ENCODE peak calls at places on chromosomes 4 and X, in four cellular contexts. S, Z, P and Y are unnamed samples.

GRCh38 chrX:112668476-112669404 is 11.0 kb downstream of the LHFPL1 start:
- DNase-seq in S (no peak), Z (no peak), P (no peak), Y (no peak)

GRCh38 chr4:147244786-147245185 is 236.1 kb upstream of the EDNRA start:
- DNase-seq in S (no peak), Z (no peak), P (no peak), Y (no peak)

GRCh38 chrX:77901506-77901905 is 2.2 kb downstream of the COX7B start:
- DNase-seq in S (no peak), Z (no peak), P (no peak), Y (no peak)

GRCh38 chr4:73822812-73823480 is 13.5 kb upstream of the CXCL6 start:
- DNase-seq in S (no peak), Z (no peak), P (no peak), Y (no peak)

GRCh38 chrX:107747596-107748161 is 27.9 kb downstream of the TSC22D3 start:
- DNase-seq in S (no peak), Z (no peak), P (no peak), Y (no peak)

GRCh38 chr4:154329268-154329858 is 162.2 kb downstream of the DCHS2 start:
- DNase-seq in S (no peak), Z (peak; percentile 3), P (no peak), Y (no peak)

GRCh38 chr4:79402452-79402851 is 5.6 kb downstream of the GK2 start:
- DNase-seq in S (no peak), Z (no peak), P (no peak), Y (no peak)

GRCh38 chr4:88107406-88108107 is 50.9 kb downstream of the ABCG2 start:
- DNase-seq in S (no peak), Z (peak; percentile 99), P (peak; percentile 22), Y (peak; percentile 10)

GRCh38 chr4:56575820-56576429 is 70.3 kb downstream of the ARL9 start:
- DNase-seq in S (peak; percentile 36), Z (peak; percentile 8), P (no peak), Y (peak; percentile 10)

GRCh38 chr4:153438916-153439756 is 27.0 kb upstream of the TMEM131L start:
- DNase-seq in S (no peak), Z (no peak), P (no peak), Y (no peak)

GRCh38 chr4:3449047-3449573 is 7.3 kb downstream of the HGFAC start:
- DNase-seq in S (no peak), Z (no peak), P (no peak), Y (no peak)

GRCh38 chr4:6526696-6527095 is 48.3 kb upstream of the MAN2B2 start:
- DNase-seq in S (no peak), Z (no peak), P (no peak), Y (no peak)

GRCh38 chrX:97844161-97844560 is 960.5 kb downstream of the RPA4 start:
- DNase-seq in S (no peak), Z (no peak), P (no peak), Y (no peak)

GRCh38 chrX:15468036-15468435 is 25.1 kb downstream of the PIR start:
- DNase-seq in S (no peak), Z (no peak), P (no peak), Y (peak; percentile 38)

GRCh38 chr4:118968813-118969212 is 80.2 kb downstream of the SYNPO2 start:
- DNase-seq in S (no peak), Z (no peak), P (no peak), Y (no peak)

GRCh38 chr4:1855334-1856070 is 454 bp downstream of the LETM1 start:
- DNase-seq in S (no peak), Z (no peak), P (no peak), Y (no peak)

GRCh38 chr4:48296330-48296729 is 26.7 kb upstream of the TEC start:
- DNase-seq in S (no peak), Z (no peak), P (no peak), Y (no peak)

GRCh38 chrX:96707829-96708228 is 23.2 kb downstream of the DIAPH2 start:
- DNase-seq in S (no peak), Z (no peak), P (no peak), Y (no peak)

GRCh38 chr4:41420576-41420975 is 117.4 kb upstream of the LIMCH1 start:
- DNase-seq in S (no peak), Z (no peak), P (no peak), Y (no peak)

GRCh38 chr4:8646296-8647093 is 53.9 kb downstream of the CPZ start:
- DNase-seq in S (no peak), Z (no peak), P (no peak), Y (no peak)
- TF ChIP-seq TCF7L2 in S (no peak), Z (no peak), P (no peak), Y (no peak)

DNA sequence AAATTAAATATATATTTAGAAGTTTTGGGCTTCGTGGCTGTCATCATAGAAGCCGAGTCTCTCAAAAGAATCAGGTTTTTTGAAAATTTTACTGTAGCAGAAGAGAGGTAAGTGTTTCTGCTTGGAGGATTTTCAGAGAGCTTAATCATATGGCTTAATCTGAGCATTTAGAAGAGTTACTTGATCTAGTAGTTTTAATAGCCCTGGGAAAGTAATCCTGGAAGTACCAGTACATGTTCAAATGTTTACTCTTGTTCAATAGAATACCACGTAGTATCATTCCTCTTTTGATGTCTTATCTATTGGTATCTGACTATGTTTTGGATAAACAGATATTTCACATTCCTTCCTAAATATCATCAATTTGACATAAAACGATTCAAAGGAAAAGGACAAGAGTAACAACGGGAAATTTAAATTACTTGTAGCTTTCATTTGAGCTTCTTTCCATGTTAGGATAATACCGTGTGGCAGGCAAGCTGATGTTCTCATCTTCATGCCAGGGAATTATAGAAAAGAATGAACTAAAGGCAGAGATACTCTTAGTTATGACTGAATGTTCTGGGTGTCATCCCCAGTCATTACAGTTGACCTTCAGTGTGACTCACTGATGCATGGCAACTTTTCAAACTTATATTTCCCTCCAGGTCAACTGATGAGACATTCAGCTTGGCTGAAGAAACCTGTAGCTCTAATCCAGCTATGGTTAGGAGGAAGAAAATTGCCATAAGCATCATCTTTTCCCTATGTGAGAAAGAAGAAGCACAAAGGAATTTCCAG is 89.8 kb downstream of the FNIP2 start:
- DNase-seq in S (no peak), Z (peak; percentile 16), P (no peak), Y (no peak)
- TF ChIP-seq POLR2AphosphoS5 in S (no peak), Z (no peak), P (no peak), Y (no peak)

GRCh38 chrX:138057883-138058282 is 492.0 kb downstream of the ZIC3 start:
- DNase-seq in S (no peak), Z (no peak), P (no peak), Y (no peak)
- TF ChIP-seq TCF7L2 in S (no peak), Z (no peak), P (no peak), Y (no peak)

DNA sequence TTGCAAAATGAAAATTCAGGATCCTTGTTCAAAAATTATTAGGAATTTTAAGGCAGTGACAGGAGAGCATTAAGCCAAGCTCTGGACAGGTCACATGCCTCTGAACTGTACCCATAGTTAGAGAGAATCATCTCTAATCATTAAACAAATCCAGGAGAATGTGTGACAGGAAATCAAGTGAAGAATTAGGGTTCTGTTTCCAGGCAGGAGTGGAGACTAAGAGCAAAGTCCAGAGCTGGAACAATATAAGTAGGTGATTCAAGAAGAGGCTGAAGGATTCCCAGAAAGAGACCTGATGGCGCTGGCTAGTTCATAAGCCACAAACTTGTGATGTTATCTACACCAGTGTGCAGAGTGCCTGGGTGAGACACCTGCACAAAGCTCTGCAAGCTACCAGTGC is 104.6 kb upstream of the PRKG2 start:
- DNase-seq in S (no peak), Z (no peak), P (no peak), Y (no peak)
- TF ChIP-seq POLR2AphosphoS5 in S (no peak), Z (no peak), P (no peak), Y (no peak)

DNA sequence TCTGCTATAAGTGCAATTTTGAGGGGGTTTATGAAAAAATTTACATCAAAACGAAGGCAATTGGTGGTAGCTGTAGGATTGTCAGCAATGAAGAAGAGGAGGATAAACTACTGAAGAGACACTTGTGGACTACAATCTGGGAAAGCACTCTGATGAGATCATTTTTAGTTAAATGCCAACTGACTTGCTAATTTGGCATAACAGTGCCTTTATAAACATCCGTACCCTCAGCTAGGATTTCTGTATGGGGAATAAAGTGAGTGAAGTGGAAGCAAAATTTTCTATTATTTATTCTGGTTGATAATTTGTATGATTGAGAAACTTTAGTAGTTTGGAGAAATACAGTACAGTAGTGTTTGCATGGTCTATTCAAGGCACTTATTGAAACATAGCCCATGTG is 11.2 kb upstream of the GNRHR start:
- DNase-seq in S (no peak), Z (no peak), P (no peak), Y (no peak)
- TF ChIP-seq TCF7L2 in S (no peak), Z (no peak), P (no peak), Y (no peak)

GRCh38 chr4:40055873-40056721 is 553 bp upstream of the N4BP2 start:
- DNase-seq in S (no peak), Z (peak; percentile 30), P (no peak), Y (peak; percentile 68)
- TF ChIP-seq POLR2AphosphoS5 in S (peak; percentile 47), Z (peak; percentile 68), P (peak; percentile 54), Y (no peak)

DNA sequence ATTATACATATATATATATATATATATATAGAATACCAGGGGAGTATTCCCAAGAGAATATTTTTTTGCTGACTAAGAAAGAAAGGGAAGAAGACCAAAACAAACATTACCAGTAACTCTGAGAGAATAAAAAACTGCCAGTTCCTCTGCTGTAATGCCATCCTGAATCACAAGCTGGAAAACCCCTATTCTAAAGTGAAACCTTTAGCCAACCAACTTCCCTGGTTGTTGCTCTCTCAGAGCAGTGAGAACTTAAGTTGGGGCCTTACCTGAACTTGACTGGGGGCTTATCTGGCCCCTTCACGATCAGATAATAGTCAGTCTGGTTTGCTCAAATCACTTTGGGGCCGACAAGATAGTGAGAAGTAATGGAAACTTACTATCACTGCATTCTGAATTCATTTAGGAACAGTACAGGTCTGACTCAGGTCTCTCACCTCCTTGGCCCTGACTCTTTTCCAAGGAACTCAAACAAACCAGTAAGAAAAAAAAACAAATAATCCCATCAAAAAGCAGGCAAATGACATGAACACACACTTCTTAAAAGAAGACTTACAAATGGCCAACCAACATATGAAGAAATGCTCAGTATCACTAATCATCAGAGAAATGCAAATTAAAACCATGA is 62.5 kb downstream of the CD40LG start:
- DNase-seq in S (no peak), Z (no peak), P (no peak), Y (no peak)
- TF ChIP-seq TCF7L2 in S (no peak), Z (no peak), P (no peak), Y (no peak)

GRCh38 chrX:18425199-18426003 is at the start of gene CDKL5:
- DNase-seq in S (peak; percentile 90), Z (peak; percentile 92), P (peak; percentile 53), Y (peak; percentile 97)
- TF ChIP-seq POLR2AphosphoS5 in S (peak; percentile 56), Z (peak; percentile 53), P (no peak), Y (no peak)